ENCODE peak calls at places on chromosomes 1 and 21, in seven cellular contexts. X is GM23338, K is GM12878, L is Panc1, J is SK-N-SH, I is K562, Z is A549. A is an unnamed sample.
A peak's percentile ranks its signal among the peaks of the same experiment; 100 is the strongest.

GRCh38 chr1:89820423-89821321 is at the start of gene LRRC8D:
- DNase-seq in X (peak; percentile 94), I (peak; percentile 88), K (no peak), Z (peak; percentile 69), L (no peak), J (peak; percentile 96), A (peak; percentile 79)

GRCh38 chr1:241275226-241275625 is 81.8 kb downstream of the RGS7 start:
- DNase-seq in L (no peak), X (no peak), I (no peak), K (no peak), J (no peak), Z (no peak), A (no peak)

GRCh38 chr1:46057781-46058180 is 74.6 kb downstream of the PIK3R3 start:
- DNase-seq in X (no peak), L (no peak), K (no peak), J (no peak), Z (no peak), I (no peak), A (no peak)

GRCh38 chr1:1318131-1318652 is 6.3 kb downstream of the INTS11 start:
- DNase-seq in Z (no peak), I (no peak), X (peak; percentile 37), K (no peak), J (no peak), L (no peak), A (no peak)

GRCh38 chr21:45258476-45258875 is 29.2 kb downstream of the POFUT2 start:
- DNase-seq in X (no peak), J (peak; percentile 20), I (no peak), L (no peak), Z (no peak), K (no peak), A (no peak)

GRCh38 chr1:11858968-11859871 is 475 bp upstream of the NPPB start:
- DNase-seq in X (peak; percentile 85), L (no peak), K (no peak), J (no peak), Z (peak; percentile 47), I (peak; percentile 93), A (peak; percentile 53)

GRCh38 chr1:180167021-180167701 is 12.5 kb downstream of the QSOX1 start:
- DNase-seq in Z (no peak), J (peak; percentile 62), K (no peak), I (no peak), X (no peak), L (no peak), A (no peak)

GRCh38 chr1:154741327-154741726 is 128.8 kb downstream of the KCNN3 start:
- DNase-seq in L (no peak), K (no peak), X (no peak), Z (no peak), J (no peak), I (no peak), A (no peak)

GRCh38 chr1:45205910-45206721 is at the start of gene ZSWIM5:
- DNase-seq in X (peak; percentile 83), J (peak; percentile 92), Z (peak; percentile 38), L (no peak), K (no peak), I (peak; percentile 57), A (peak; percentile 24)

GRCh38 chr1:181504294-181505115 is 21.2 kb downstream of the CACNA1E start:
- DNase-seq in X (peak; percentile 86), Z (peak; percentile 44), K (peak; percentile 74), I (peak; percentile 71), J (no peak), L (no peak), A (peak; percentile 30)

GRCh38 chr1:15287591-15287990 is 40.6 kb downstream of the FHAD1 start:
- DNase-seq in J (no peak), X (no peak), K (no peak), Z (no peak), I (no peak), L (no peak), A (no peak)

GRCh38 chr1:26530898-26531598 is 1.5 kb downstream of the RPS6KA1 start:
- DNase-seq in X (peak; percentile 93), J (peak; percentile 51), Z (peak; percentile 82), L (peak; percentile 28), K (no peak), I (peak; percentile 80), A (peak; percentile 61)

GRCh38 chr1:241411056-241411775 is 54.2 kb upstream of the RGS7 start:
- DNase-seq in L (no peak), K (no peak), I (no peak), J (no peak), X (no peak), Z (no peak), A (no peak)

DNA sequence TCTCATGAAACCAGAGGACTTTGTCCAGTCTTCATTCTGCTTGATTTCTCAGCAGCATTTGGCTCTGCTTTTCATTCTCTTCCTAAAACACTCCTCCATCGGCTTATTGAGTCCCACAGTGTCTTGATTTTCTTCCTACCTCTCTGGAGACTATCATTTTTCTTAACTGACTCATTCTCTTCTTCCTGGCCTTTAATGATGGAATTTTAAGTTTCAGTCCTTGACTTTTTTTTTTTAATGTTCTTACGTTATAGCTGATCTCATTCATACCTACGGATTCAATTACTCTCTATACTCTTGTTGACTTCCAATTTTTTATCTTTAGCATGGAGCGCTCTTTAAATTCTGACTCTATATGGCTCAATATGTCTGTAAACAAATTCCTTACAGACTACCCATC is 111.1 kb downstream of the NEK7 start:
- DNase-seq in I (no peak), L (no peak), X (no peak), K (no peak), Z (no peak), J (no peak), A (no peak)
- TF ChIP-seq REST in I (no peak), L (no peak), X (no peak), K (no peak), Z (no peak), J (no peak), A (no peak)

GRCh38 chr1:159800177-159800935 is 1.8 kb upstream of the FCRL6 start:
- DNase-seq in X (no peak), J (no peak), L (no peak), I (no peak), K (peak; percentile 39), Z (no peak), A (peak; percentile 42)

GRCh38 chr1:159795534-159795933 is 6.6 kb upstream of the FCRL6 start:
- DNase-seq in J (no peak), I (no peak), K (no peak), L (no peak), Z (no peak), X (no peak), A (no peak)

GRCh38 chr1:159802060-159802459 is at the start of gene FCRL6:
- DNase-seq in X (no peak), L (no peak), I (no peak), K (no peak), Z (no peak), J (no peak), A (no peak)

GRCh38 chr1:159799446-159799985 is 2.6 kb upstream of the FCRL6 start:
- DNase-seq in Z (no peak), I (no peak), J (no peak), X (no peak), L (no peak), K (no peak), A (no peak)

DNA sequence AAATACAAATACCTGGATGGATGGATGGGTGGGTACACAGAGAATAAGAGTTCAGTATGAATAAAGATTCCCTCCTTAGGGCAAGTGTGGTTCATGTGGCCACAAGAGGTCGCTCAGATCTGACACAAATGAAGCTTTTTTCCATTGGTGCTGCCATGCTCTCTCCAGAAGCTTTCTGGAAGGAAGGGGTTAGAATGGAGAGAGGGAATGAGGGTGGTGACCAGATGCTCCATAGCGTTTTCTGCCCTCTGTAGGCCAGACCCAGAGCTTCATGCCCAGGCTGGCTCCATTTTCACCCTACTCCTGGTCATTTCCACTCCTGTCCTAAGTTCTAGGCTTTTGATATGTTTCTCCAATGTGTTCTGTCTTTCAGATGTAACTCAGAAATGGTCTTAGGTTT is 3.3 kb upstream of the FCRL6 start:
- DNase-seq in K (no peak), I (peak; percentile 66), Z (peak; percentile 86), L (peak; percentile 64), X (peak; percentile 95), J (peak; percentile 72), A (peak; percentile 47)
- TF ChIP-seq REST in K (no peak), I (no peak), Z (no peak), L (no peak), X (no peak), J (no peak), A (no peak)

GRCh38 chr1:198417041-198417440 is 123.4 kb downstream of the ATP6V1G3 start:
- DNase-seq in I (no peak), Z (no peak), K (no peak), L (no peak), X (no peak), J (no peak), A (no peak)
- TF ChIP-seq REST in I (no peak), Z (no peak), K (no peak), L (no peak), X (no peak), J (no peak), A (no peak)

DNA sequence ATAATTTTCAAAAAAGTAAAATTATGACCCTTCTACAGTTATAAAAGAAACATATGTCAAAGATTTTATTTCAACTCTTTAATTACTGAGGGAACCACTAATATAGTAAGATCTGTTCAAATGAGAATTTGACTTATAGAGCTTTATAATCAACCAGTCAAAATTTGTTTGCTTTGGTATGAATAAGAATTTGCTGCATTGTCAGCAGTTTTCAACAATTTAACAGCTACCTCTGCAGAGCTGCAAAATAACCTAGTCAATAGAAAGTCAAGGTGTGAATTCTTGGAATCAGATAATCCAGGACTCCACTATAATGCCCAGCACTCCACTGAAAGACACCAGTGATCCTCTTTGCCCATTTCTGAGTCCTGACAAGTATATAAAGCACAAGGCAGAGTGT is 78.2 kb downstream of the ODF2L start:
- DNase-seq in I (no peak), Z (no peak), J (no peak), K (no peak), X (no peak), L (no peak), A (no peak)
- TF ChIP-seq REST in I (no peak), Z (no peak), J (no peak), K (no peak), X (no peak), L (no peak), A (no peak)

GRCh38 chr1:96492236-96492635 is 229.3 kb upstream of the PTBP2 start:
- DNase-seq in X (peak; percentile 37), I (no peak), Z (no peak), K (no peak), L (no peak), J (no peak), A (no peak)
- TF ChIP-seq REST in X (no peak), I (no peak), Z (no peak), K (no peak), L (no peak), J (no peak), A (no peak)

DNA sequence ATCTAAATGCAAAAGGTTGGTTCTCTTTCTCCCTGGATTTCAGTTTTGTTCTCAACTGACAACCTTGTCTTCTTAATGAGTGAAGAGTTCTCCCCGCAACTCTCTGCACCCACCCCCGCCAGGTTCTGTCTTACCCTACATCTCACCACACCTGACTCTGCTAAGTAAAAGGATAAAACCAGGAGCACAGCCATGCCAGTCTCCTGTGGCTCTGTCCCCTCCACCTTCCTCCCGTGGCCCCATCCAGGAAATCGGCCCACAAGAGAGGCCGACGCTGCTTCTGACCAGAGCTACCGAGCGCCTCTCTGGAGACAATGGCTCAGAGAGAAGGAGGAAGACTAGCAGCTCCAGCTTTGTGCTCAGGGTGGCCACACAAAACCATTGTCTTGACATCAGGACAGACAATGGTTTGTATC is 72.3 kb downstream of the PLEKHA6 start:
- DNase-seq in X (peak; percentile 25), L (no peak), I (no peak), J (no peak), Z (peak; percentile 25), K (no peak), A (no peak)
- TF ChIP-seq REST in X (no peak), L (no peak), I (peak; percentile 28), J (no peak), Z (no peak), K (no peak), A (no peak)

A was measured in HL-60.